ENCODE peak calls at places on chromosome 9, in eight cellular contexts. F is heart left ventricle, K is GM12891, A is spleen, X is HCT116, R is IMR-90, D is thyroid gland, W is body of pancreas. G is an unnamed sample.

GRCh38 chr9:86549434-86549833 is 195.2 kb upstream of the TUT7 start:
- DNase-seq in F (no peak), K (no peak), A (no peak), X (no peak), R (peak), D (no peak), W (no peak), G (no peak)

GRCh38 chr9:25681270-25681669 is 3.0 kb upstream of the TUSC1 start:
- DNase-seq in F (no peak), K (no peak), A (no peak), X (no peak), R (peak), D (no peak), W (no peak), G (peak)

GRCh38 chr9:82721596-82721995 is 341.3 kb downstream of the RASEF start:
- DNase-seq in F (no peak), K (no peak), A (no peak), X (no peak), R (no peak), D (no peak), W (no peak), G (no peak)

GRCh38 chr9:79611091-79611614 is 39.4 kb downstream of the TLE4 start:
- DNase-seq in F (no peak), K (no peak), A (no peak), X (no peak), R (peak), D (no peak), W (no peak), G (peak)

GRCh38 chr9:68762570-68762969 is 57.5 kb downstream of the PIP5K1B start:
- DNase-seq in F (no peak), K (no peak), A (no peak), X (no peak), R (no peak), D (no peak), W (no peak), G (no peak)

GRCh38 chr9:83185517-83186192 is 122.7 kb upstream of the RASEF start:
- DNase-seq in F (no peak), K (no peak), A (no peak), X (no peak), R (no peak), D (no peak), W (no peak), G (no peak)

GRCh38 chr9:27204578-27204977 is 92.4 kb downstream of the EQTN start:
- DNase-seq in F (no peak), K (no peak), A (no peak), X (no peak), R (peak), D (no peak), W (no peak), G (no peak)

GRCh38 chr9:607417-607816 is 234.1 kb upstream of the DMRT1 start:
- DNase-seq in F (no peak), K (no peak), A (no peak), X (no peak), R (no peak), D (peak), W (no peak), G (no peak)

GRCh38 chr9:14677396-14677795 is 15.8 kb downstream of the ZDHHC21 start:
- DNase-seq in F (no peak), K (no peak), A (no peak), X (no peak), R (no peak), D (no peak), W (no peak), G (no peak)

GRCh38 chr9:131656356-131657030 is 83.4 kb downstream of the RAPGEF1 start:
- DNase-seq in F (peak), K (no peak), A (peak), X (no peak), R (no peak), D (peak), W (no peak), G (no peak)

GRCh38 chr9:130139251-130139650 is 33.0 kb upstream of the NCS1 start:
- DNase-seq in F (no peak), K (no peak), A (no peak), X (no peak), R (no peak), D (peak), W (no peak), G (no peak)

GRCh38 chr9:136018257-136019031 is 57.3 kb upstream of the UBAC1 start:
- DNase-seq in F (peak), K (no peak), A (peak), X (no peak), R (no peak), D (no peak), W (peak), G (no peak)

GRCh38 chr9:95284152-95284551 is 33.4 kb downstream of the FANCC start:
- DNase-seq in F (no peak), K (no peak), A (no peak), X (no peak), R (peak), D (no peak), W (no peak), G (no peak)

GRCh38 chr9:114611516-114612271 is 603 bp downstream of the TMEM268 start:
- DNase-seq in F (peak), K (no peak), A (peak), X (no peak), R (peak), D (peak), W (peak), G (peak)
- TF ChIP-seq POLR2A in F (no peak), K (no peak), A (no peak), X (no peak), R (peak), D (no peak), W (peak), G (peak)

GRCh38 chr9:6590772-6591384 is 54.7 kb downstream of the GLDC start:
- DNase-seq in F (no peak), K (no peak), A (no peak), X (peak), R (no peak), D (no peak), W (no peak), G (no peak)
- TF ChIP-seq POLR2A in F (no peak), K (no peak), A (no peak), X (no peak), R (no peak), D (no peak), W (no peak), G (no peak)

GRCh38 chr9:20208951-20209350 is 413.3 kb downstream of the MLLT3 start:
- DNase-seq in F (no peak), K (no peak), A (no peak), X (no peak), R (no peak), D (no peak), W (no peak), G (no peak)

GRCh38 chr9:20212806-20213205 is 409.5 kb downstream of the MLLT3 start:
- DNase-seq in F (no peak), K (no peak), A (no peak), X (no peak), R (no peak), D (no peak), W (no peak), G (no peak)

GRCh38 chr9:20207161-20207560 is 415.1 kb downstream of the MLLT3 start:
- DNase-seq in F (no peak), K (no peak), A (no peak), X (no peak), R (no peak), D (no peak), W (no peak), G (no peak)

GRCh38 chr9:20208156-20208555 is 414.1 kb downstream of the MLLT3 start:
- DNase-seq in F (no peak), K (no peak), A (no peak), X (no peak), R (no peak), D (no peak), W (no peak), G (no peak)

GRCh38 chr9:20209421-20210340 is 412.6 kb downstream of the MLLT3 start:
- DNase-seq in F (no peak), K (no peak), A (no peak), X (no peak), R (no peak), D (no peak), W (no peak), G (no peak)
- TF ChIP-seq POLR2A in F (no peak), K (no peak), A (no peak), X (no peak), R (no peak), D (no peak), W (no peak), G (no peak)

GRCh38 chr9:137555179-137555578 is 3.5 kb downstream of the MRPL41 start:
- DNase-seq in F (no peak), K (no peak), A (no peak), X (no peak), R (no peak), D (no peak), W (no peak), G (no peak)
- TF ChIP-seq POLR2A in F (no peak), K (no peak), A (no peak), X (no peak), R (no peak), D (no peak), W (no peak), G (no peak)

DNA sequence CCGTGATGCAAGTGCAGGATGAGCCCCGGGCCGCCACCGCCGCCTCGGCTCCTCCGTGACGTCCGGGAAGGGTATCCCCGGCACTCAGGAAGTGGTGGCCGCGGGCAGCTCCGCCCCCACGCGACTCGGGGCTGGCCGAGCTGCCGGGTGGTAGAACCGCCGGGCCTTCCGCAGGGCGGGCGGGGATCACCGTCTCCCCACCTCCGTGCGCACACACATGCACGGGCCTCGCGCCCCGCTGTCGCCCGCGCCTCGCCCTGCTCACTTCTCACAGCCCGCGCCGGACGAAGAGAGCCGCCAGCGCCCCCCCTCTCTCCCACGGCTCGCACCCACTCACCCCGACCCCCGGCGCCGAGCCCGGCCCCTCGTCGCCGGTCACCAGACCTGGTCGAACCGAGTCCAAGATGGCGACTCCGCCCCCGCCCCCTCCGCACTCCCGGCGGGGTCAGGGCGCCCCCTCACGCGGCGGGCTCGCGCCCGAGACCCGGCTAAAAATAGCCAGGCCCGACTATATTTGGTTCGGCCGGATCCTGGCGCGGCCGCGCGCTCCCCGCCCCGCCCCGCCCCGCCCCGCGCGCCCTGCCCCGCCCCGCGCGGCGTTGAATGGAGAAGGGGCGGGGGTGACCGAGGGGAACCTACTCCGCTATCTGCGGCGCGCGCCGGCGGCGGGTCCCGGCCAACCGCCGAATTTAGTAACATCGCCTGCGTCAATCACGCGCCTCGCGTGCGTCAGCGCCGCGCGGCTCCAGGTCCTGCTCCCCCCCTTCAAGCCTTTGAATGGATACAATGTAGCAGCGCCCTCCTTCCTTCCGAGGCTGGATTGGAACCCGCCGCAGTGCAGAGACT is 2.0 kb upstream of the NR4A3 start:
- DNase-seq in F (peak), K (peak), A (peak), X (peak), R (peak), D (peak), W (peak), G (peak)
- TF ChIP-seq POLR2A in F (peak), K (peak), A (peak), X (no peak), R (peak), D (peak), W (peak), G (peak)

GRCh38 chr9:35691325-35691631 is 1.6 kb upstream of the TPM2 start:
- DNase-seq in F (no peak), K (no peak), A (no peak), X (no peak), R (no peak), D (no peak), W (no peak), G (no peak)

GRCh38 chr9:35689351-35689600 is 449 bp downstream of the TPM2 start:
- DNase-seq in F (no peak), K (no peak), A (no peak), X (no peak), R (no peak), D (no peak), W (no peak), G (no peak)

GRCh38 chr9:35689601-35690446 is at the start of gene TPM2:
- DNase-seq in F (peak), K (peak), A (no peak), X (peak), R (peak), D (peak), W (peak), G (peak)

GRCh38 chr9:35691757-35692301 is 2.1 kb upstream of the TPM2 start:
- DNase-seq in F (no peak), K (no peak), A (no peak), X (no peak), R (no peak), D (no peak), W (no peak), G (no peak)

GRCh38 chr9:35690447-35691324 is 961 bp upstream of the TPM2 start:
- DNase-seq in F (peak), K (peak), A (peak), X (no peak), R (peak), D (peak), W (peak), G (peak)
- TF ChIP-seq POLR2A in F (peak), K (no peak), A (no peak), X (no peak), R (peak), D (no peak), W (peak), G (peak)

DNA sequence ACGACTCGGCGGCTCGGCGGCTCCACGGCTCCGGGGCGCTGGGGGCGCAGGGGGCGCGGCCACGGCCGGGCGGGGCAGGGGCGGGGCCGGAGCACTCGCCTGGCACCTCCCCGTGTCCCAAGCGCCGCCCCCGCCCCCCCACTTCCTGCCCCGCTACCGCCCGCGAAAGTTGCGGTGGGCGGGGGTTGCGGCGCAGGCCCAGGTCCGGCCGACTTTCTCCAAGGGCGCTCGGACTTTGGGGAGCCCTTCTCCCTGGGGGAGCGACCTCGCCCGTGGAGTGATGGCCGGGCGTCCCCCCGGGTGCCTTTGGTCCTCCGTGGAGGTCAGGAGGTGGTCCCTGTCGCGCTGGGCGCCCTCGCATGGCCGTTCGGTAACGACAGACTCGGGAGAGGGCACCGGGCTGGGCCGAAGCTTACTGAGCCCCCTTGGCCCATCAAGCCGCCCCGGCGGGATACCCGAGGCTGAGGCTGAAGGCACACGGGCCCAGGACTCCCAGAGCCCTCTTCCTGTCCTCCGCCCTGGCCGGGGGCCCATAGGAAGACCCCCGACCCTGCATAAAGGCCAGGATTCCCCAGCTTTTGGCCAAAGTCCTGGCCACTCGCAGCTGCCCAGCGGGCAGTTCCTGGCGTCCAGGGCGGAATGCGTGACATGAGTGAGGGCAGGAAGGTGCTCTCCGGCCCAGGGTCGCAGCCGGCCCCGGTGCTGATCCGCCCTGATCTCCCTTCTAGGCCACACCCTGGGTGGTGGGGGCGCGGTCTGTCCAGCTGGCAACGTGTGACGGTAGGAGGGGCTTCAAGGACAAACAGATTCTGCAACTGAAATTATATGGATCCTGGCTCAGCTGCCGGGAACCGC is 883 bp upstream of the VAV2 start:
- DNase-seq in F (peak), K (peak), A (peak), X (peak), R (peak), D (peak), W (peak), G (peak)
- TF ChIP-seq POLR2A in F (peak), K (peak), A (no peak), X (peak), R (peak), D (peak), W (peak), G (peak)

GRCh38 chr9:112409758-112410157 is 29.9 kb downstream of the HSDL2 start:
- DNase-seq in F (no peak), K (no peak), A (no peak), X (no peak), R (no peak), D (no peak), W (no peak), G (no peak)
- TF ChIP-seq POLR2A in F (no peak), K (no peak), A (no peak), X (no peak), R (no peak), D (no peak), W (no peak), G (no peak)

DNA sequence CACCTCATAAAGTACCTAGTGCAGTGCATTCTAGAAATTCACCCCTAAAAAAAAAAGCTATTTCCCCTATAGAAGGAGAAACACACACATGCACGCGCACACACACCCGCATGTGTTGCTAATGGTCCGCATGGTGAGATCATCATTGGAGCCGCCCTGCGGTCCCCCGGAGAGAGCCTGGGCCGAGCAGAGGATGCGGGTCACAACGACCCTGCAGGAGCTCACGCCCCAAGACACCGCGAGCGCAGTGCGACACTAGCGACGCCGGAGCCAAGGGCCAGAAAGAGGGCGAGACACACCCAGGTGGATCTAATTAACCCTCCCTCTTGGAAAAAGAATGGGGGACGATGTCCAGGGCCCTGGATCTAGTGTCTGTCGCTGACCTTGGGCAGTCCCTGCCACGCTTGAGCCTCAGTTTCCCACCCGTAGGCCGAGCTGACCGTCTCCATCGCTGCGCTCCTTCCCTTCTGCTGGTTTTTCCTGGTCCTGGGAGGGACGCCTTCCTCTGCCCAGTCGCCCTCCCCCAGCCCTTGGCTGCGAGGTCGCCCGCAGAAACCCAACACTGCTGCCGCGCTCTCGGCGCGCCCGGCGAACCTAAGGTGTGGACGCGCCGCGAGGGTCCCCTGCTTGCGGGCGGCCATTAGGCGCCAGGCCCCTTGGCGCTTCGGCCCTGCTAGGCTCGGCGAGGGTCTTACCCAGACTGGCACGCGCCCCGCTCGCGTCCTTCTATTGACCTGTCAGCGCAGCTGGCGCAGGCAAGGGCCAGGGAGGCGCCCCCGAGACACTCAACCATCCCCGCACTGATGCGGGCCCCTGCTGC is 47.6 kb upstream of the RNF20 start:
- DNase-seq in F (peak), K (no peak), A (no peak), X (peak), R (peak), D (peak), W (peak), G (no peak)
- TF ChIP-seq POLR2A in F (no peak), K (no peak), A (no peak), X (peak), R (no peak), D (no peak), W (no peak), G (no peak)